ENCODE peak calls at places on chromosomes 4 and X, in six cellular contexts. P, S, Y, D, A and K are unnamed samples.

GRCh38 chrX:11722304-11722703 is 35.7 kb upstream of the MSL3 start:
- DNase-seq in Y (no peak), S (no peak), D (no peak), P (no peak), A (no peak), K (no peak)

GRCh38 chr4:89549907-89550306 is 242.3 kb upstream of the GPRIN3 start:
- DNase-seq in P (no peak), S (no peak), A (no peak), D (no peak), Y (peak), K (no peak)

GRCh38 chrX:24203072-24203808 is 53.7 kb downstream of the ZFX start:
- DNase-seq in Y (no peak), S (no peak), A (no peak), D (peak), P (no peak), K (no peak)

GRCh38 chr4:15706646-15707362 is 3.9 kb downstream of the BST1 start:
- DNase-seq in P (no peak), D (no peak), A (no peak), S (no peak), Y (peak), K (no peak)

GRCh38 chr4:5165419-5166369 is 114.4 kb downstream of the STK32B start:
- DNase-seq in A (no peak), Y (peak), P (no peak), S (no peak), D (no peak), K (no peak)

GRCh38 chr4:47838445-47838844 is 578 bp upstream of the CORIN start:
- DNase-seq in Y (no peak), S (no peak), A (no peak), P (no peak), D (no peak), K (no peak)

GRCh38 chr4:124768596-124768995 is 56.1 kb upstream of the ANKRD50 start:
- DNase-seq in P (no peak), Y (peak), D (no peak), A (no peak), S (no peak), K (no peak)

GRCh38 chr4:169153451-169153850 is 117.3 kb downstream of the SH3RF1 start:
- DNase-seq in Y (no peak), P (no peak), D (no peak), A (no peak), S (no peak), K (no peak)

GRCh38 chr4:129328176-129328575 is 232.2 kb downstream of the C4orf33 start:
- DNase-seq in S (no peak), A (no peak), Y (no peak), D (no peak), P (no peak), K (no peak)

GRCh38 chrX:13412208-13412600 is 92.4 kb upstream of the ATXN3L start:
- DNase-seq in D (no peak), P (no peak), A (no peak), Y (no peak), S (no peak), K (no peak)

GRCh38 chrX:17860179-17860780 is 818 bp downstream of the RAI2 start:
- DNase-seq in P (no peak), D (no peak), A (no peak), Y (no peak), S (no peak), K (no peak)

GRCh38 chrX:50704987-50705386 is 109.0 kb downstream of the SHROOM4 start:
- DNase-seq in A (no peak), D (no peak), Y (no peak), P (no peak), S (no peak), K (no peak)

GRCh38 chrX:149682956-149683947 is 28.6 kb upstream of the MAGEA11 start:
- DNase-seq in A (no peak), Y (no peak), P (no peak), S (no peak), D (no peak), K (no peak)

GRCh38 chr4:22881416-22881815 is 188.7 kb downstream of the GBA3 start:
- DNase-seq in P (no peak), S (no peak), D (no peak), Y (no peak), A (no peak), K (no peak)

GRCh38 chr4:123826896-123827295 is 430.3 kb downstream of the SPRY1 start:
- DNase-seq in D (no peak), Y (peak), S (no peak), P (no peak), A (no peak), K (no peak)

GRCh38 chr4:156686120-156686519 is 285.5 kb downstream of the PDGFC start:
- DNase-seq in Y (peak), A (no peak), P (no peak), S (no peak), D (no peak), K (no peak)

GRCh38 chr4:56909083-56909981 is 1.6 kb downstream of the REST start:
- DNase-seq in D (peak), A (peak), Y (peak), S (peak), P (no peak), K (peak)

GRCh38 chr4:172850838-172851237 is 317.8 kb upstream of the GALNT7 start:
- DNase-seq in D (no peak), P (no peak), A (no peak), Y (peak), S (no peak), K (no peak)

GRCh38 chr4:119833611-119834010 is 205.0 kb upstream of the PDE5A start:
- DNase-seq in Y (no peak), S (no peak), A (no peak), P (no peak), D (no peak), K (no peak)

GRCh38 chrX:460116-460515 is 73.4 kb upstream of the PPP2R3B start:
- DNase-seq in P (no peak), D (no peak), Y (no peak), A (no peak), S (no peak), K (no peak)

GRCh38 chrX:46577116-46578005 is 3.8 kb downstream of the CHST7 start:
- DNase-seq in Y (peak), D (peak), A (peak), P (no peak), S (no peak), K (no peak)

GRCh38 chrX:105715746-105716145 is 106.6 kb upstream of the NRK start:
- DNase-seq in D (no peak), Y (no peak), P (no peak), S (no peak), A (no peak), K (no peak)

GRCh38 chr4:183469936-183470335 is 25.5 kb downstream of the CDKN2AIP start:
- DNase-seq in P (no peak), D (no peak), S (no peak), Y (peak), A (no peak), K (no peak)

GRCh38 chrX:148049441-148049840 is 68.3 kb downstream of the FMR1NB start:
- DNase-seq in D (no peak), Y (peak), A (peak), S (no peak), P (peak), K (peak)

GRCh38 chr4:67291639-67292038 is 253.7 kb downstream of the CENPC start:
- DNase-seq in D (no peak), A (no peak), P (no peak), S (no peak), Y (no peak), K (no peak)

GRCh38 chr4:15920723-15921591 is 17.6 kb downstream of the FGFBP1 start:
- DNase-seq in P (no peak), A (no peak), S (no peak), Y (peak), D (peak), K (no peak)

GRCh38 chr4:128322986-128323385 is 35.4 kb upstream of the PGRMC2 start:
- DNase-seq in P (no peak), A (no peak), S (no peak), Y (peak), D (no peak), K (no peak)

GRCh38 chrX:2261838-2262678 is 238.7 kb downstream of the DHRSX start:
- DNase-seq in P (no peak), Y (no peak), A (no peak), D (no peak), S (no peak), K (no peak)

GRCh38 chr4:82893942-82894341 is 3.0 kb upstream of the SEC31A start:
- DNase-seq in D (no peak), Y (peak), A (no peak), P (no peak), S (no peak), K (no peak)

GRCh38 chr4:147578057-147578476 is 39.1 kb upstream of the TMEM184C start:
- DNase-seq in S (no peak), D (no peak), Y (peak), P (no peak), A (no peak), K (no peak)

GRCh38 chrX:683572-683971 is 53.0 kb downstream of the SHOX start:
- DNase-seq in P (no peak), A (no peak), Y (no peak), D (no peak), S (no peak), K (no peak)

GRCh38 chr4:159238631-159239030 is 135.8 kb downstream of the RAPGEF2 start:
- DNase-seq in P (no peak), A (no peak), S (no peak), Y (peak), D (no peak), K (no peak)

GRCh38 chrX:72121381-72121780 is 10.3 kb downstream of the RTL5 start:
- DNase-seq in Y (peak), A (peak), S (peak), D (peak), P (no peak), K (no peak)

GRCh38 chr4:155639674-155640529 is 26.7 kb upstream of the GUCY1A1 start:
- DNase-seq in D (no peak), P (no peak), A (peak), Y (no peak), S (no peak), K (peak)

GRCh38 chrX:40030205-40030604 is 67.6 kb downstream of the BCOR start:
- DNase-seq in D (no peak), A (no peak), S (no peak), Y (no peak), P (no peak), K (no peak)

GRCh38 chr4:85600501-85600900 is 125.6 kb downstream of the ARHGAP24 start:
- DNase-seq in Y (no peak), D (no peak), S (no peak), P (no peak), A (no peak), K (no peak)